ENCODE peak calls at places on chromosomes 12 and 14, in eight cellular contexts. C is activated CD4-positive, CD25-positive, alpha-beta regulatory T cell; U is NCI-H1092; B is AG20443; V is EH; D is activated T-cell treated with anti-CD3 and anti-CD28 coated beads, Interleukin-2, amount 50 U/mL, for 72 hours; Q is CD4-positive, alpha-beta memory T cell; G is cardiac fibroblast. I is an unnamed sample.

GRCh38 chr14:49770212-49770817 is 2.4 kb downstream of the KLHDC2 start:
- DNase-seq in C (no peak), U (no peak), B (no peak), V (peak), D (no peak), Q (no peak), G (peak), I (peak)

GRCh38 chr12:46915082-46915481 is 89.3 kb upstream of the SLC38A4 start:
- DNase-seq in C (no peak), U (no peak), B (peak), V (peak), D (no peak), Q (no peak), G (peak), I (no peak)

GRCh38 chr12:21552983-21553673 is 27.0 kb downstream of the SPX start:
- DNase-seq in C (no peak), U (no peak), B (no peak), V (no peak), D (no peak), Q (no peak), G (no peak), I (no peak)

GRCh38 chr14:97036096-97036852 is 239.1 kb downstream of the VRK1 start:
- DNase-seq in C (no peak), U (no peak), B (no peak), V (no peak), D (no peak), Q (no peak), G (no peak), I (no peak)

GRCh38 chr12:59620326-59620725 is 24.5 kb downstream of the SLC16A7 start:
- DNase-seq in C (no peak), U (no peak), B (no peak), V (no peak), D (no peak), Q (no peak), G (peak), I (no peak)

GRCh38 chr12:63967358-63967757 is 122.9 kb downstream of the SRGAP1 start:
- DNase-seq in C (no peak), U (no peak), B (no peak), V (peak), D (no peak), Q (no peak), G (peak), I (peak)

GRCh38 chr12:69904761-69905160 is 79.7 kb downstream of the MYRFL start:
- DNase-seq in C (no peak), U (no peak), B (peak), V (peak), D (no peak), Q (no peak), G (peak), I (no peak)

GRCh38 chr12:95790025-95790911 is at the start of gene NTN4:
- DNase-seq in C (no peak), U (no peak), B (peak), V (peak), D (peak), Q (peak), G (peak), I (peak)

GRCh38 chr12:1614360-1614759 is 14.7 kb upstream of the WNT5B start:
- DNase-seq in C (no peak), U (no peak), B (no peak), V (no peak), D (no peak), Q (no peak), G (no peak), I (no peak)

GRCh38 chr12:81170072-81170471 is 92.2 kb downstream of the ACSS3 start:
- DNase-seq in C (no peak), U (no peak), B (no peak), V (peak), D (no peak), Q (no peak), G (peak), I (no peak)

GRCh38 chr14:105891631-105892452 is 365.5 kb downstream of the TMEM121 start:
- DNase-seq in C (no peak), U (no peak), B (no peak), V (no peak), D (no peak), Q (no peak), G (no peak), I (no peak)

GRCh38 chr14:99215277-99215676 is 56.7 kb downstream of the BCL11B start:
- DNase-seq in C (no peak), U (no peak), B (peak), V (peak), D (no peak), Q (no peak), G (no peak), I (no peak)

GRCh38 chr14:59333235-59333634 is 131.9 kb downstream of the GPR135 start:
- DNase-seq in C (no peak), U (no peak), B (no peak), V (no peak), D (no peak), Q (no peak), G (peak), I (no peak)

GRCh38 chr12:70120970-70121369 is 122.3 kb upstream of the CNOT2 start:
- DNase-seq in C (no peak), U (no peak), B (no peak), V (no peak), D (no peak), Q (no peak), G (no peak), I (no peak)

GRCh38 chr12:13462450-13462849 is 265.9 kb downstream of the EMP1 start:
- DNase-seq in C (no peak), U (no peak), B (no peak), V (no peak), D (no peak), Q (no peak), G (no peak), I (no peak)

GRCh38 chr14:95885278-95885677 is 8.6 kb downstream of the TUNAR start:
- DNase-seq in C (no peak), U (no peak), B (no peak), V (no peak), D (no peak), Q (no peak), G (no peak), I (no peak)

GRCh38 chr14:104766863-104767633 is 14.1 kb downstream of the SIVA1 start:
- DNase-seq in C (no peak), U (no peak), B (no peak), V (no peak), D (no peak), Q (no peak), G (no peak), I (no peak)